ENCODE peak calls at places on chromosomes 7 and 10, in five cellular contexts. R is activated naive CD4-positive, alpha-beta T cell; H is germinal center; K is DMS79; Q is T-helper 9 cell. W is an unnamed sample.

GRCh38 chr7:82018226-82018625 is 248.4 kb upstream of the HGF start:
- DNase-seq in R (no peak), H (no peak), K (no peak), Q (no peak), W (no peak)

GRCh38 chr7:111329367-111330234 is 232.7 kb downstream of the IMMP2L start:
- DNase-seq in R (no peak), H (no peak), K (no peak), Q (no peak), W (no peak)

GRCh38 chr7:128032605-128033235 is 1.5 kb upstream of the LRRC4 start:
- DNase-seq in R (no peak), H (peak; percentile 55), K (no peak), Q (no peak), W (peak; percentile 89)

GRCh38 chr10:102678842-102679289 is 34.6 kb downstream of the TRIM8 start:
- DNase-seq in R (no peak), H (no peak), K (no peak), Q (no peak), W (peak; percentile 90)

GRCh38 chr7:134892963-134893362 is 93.3 kb upstream of the AGBL3 start:
- DNase-seq in R (no peak), H (no peak), K (no peak), Q (no peak), W (no peak)

GRCh38 chr10:50992972-50993766 is 81.1 kb upstream of the PRKG1 start:
- DNase-seq in R (no peak), H (no peak), K (no peak), Q (no peak), W (peak; percentile 66)

GRCh38 chr7:100972002-100972347 is 2.6 kb downstream of the MUC12 start:
- DNase-seq in R (no peak), H (no peak), K (no peak), Q (no peak), W (no peak)

GRCh38 chr10:83127942-83128575 is 1011.2 kb upstream of the GHITM start:
- DNase-seq in R (no peak), H (no peak), K (no peak), Q (no peak), W (no peak)

GRCh38 chr7:30548762-30549344 is 44.2 kb upstream of the GGCT start:
- DNase-seq in R (no peak), H (peak; percentile 52), K (peak; percentile 33), Q (peak; percentile 10), W (no peak)

GRCh38 chr10:11107953-11108352 is 90.3 kb downstream of the CELF2 start:
- DNase-seq in R (no peak), H (no peak), K (no peak), Q (no peak), W (no peak)

GRCh38 chr7:104529567-104529966 is 201.2 kb downstream of the LHFPL3 start:
- DNase-seq in R (no peak), H (no peak), K (no peak), Q (no peak), W (no peak)

GRCh38 chr10:4771554-4772201 is 54.3 kb upstream of the AKR1E2 start:
- DNase-seq in R (no peak), H (no peak), K (no peak), Q (no peak), W (no peak)

GRCh38 chr10:22795546-22795945 is 81.2 kb upstream of the PIP4K2A start:
- DNase-seq in R (no peak), H (no peak), K (no peak), Q (no peak), W (no peak)

GRCh38 chr10:21417172-21417712 is 108.2 kb downstream of the SKIDA1 start:
- DNase-seq in R (no peak), H (no peak), K (no peak), Q (no peak), W (no peak)

GRCh38 chr7:14305233-14305866 is 315.9 kb upstream of the ETV1 start:
- DNase-seq in R (no peak), H (no peak), K (no peak), Q (no peak), W (no peak)

GRCh38 chr7:38274493-38274892 is 1.1 kb upstream of the TARP start:
- DNase-seq in R (no peak), H (no peak), K (no peak), Q (no peak), W (no peak)